ENCODE peak calls at places on chromosomes 3 and 15, in six cellular contexts. F is suprapubic skin, S is cardiac fibroblast, D is aorta, W is A673, O is choroid plexus epithelial cell. V is an unnamed sample.

GRCh38 chr3:115062412-115062956 is 84.6 kb downstream of the ZBTB20 start:
- DNase-seq in D (no peak), F (no peak), W (no peak), O (peak; percentile 23), S (peak; percentile 26), V (no peak)

GRCh38 chr15:73385205-73385604 is 16.4 kb upstream of the HCN4 start:
- DNase-seq in F (no peak), O (no peak), D (no peak), W (no peak), S (no peak), V (no peak)

GRCh38 chr15:40291088-40291574 is 8.3 kb upstream of the ANKRD63 start:
- DNase-seq in W (peak; percentile 73), D (no peak), F (no peak), O (peak; percentile 62), S (peak; percentile 64), V (no peak)

GRCh38 chr3:192758654-192759053 is 31.3 kb upstream of the FGF12 start:
- DNase-seq in S (no peak), D (peak; percentile 67), W (no peak), F (no peak), O (no peak), V (no peak)

GRCh38 chr15:96474274-96474673 is 143.8 kb downstream of the NR2F2 start:
- DNase-seq in F (no peak), O (no peak), W (no peak), S (no peak), D (no peak), V (no peak)

GRCh38 chr3:122984007-122984406 is 43.6 kb downstream of the SEMA5B start:
- DNase-seq in O (no peak), F (no peak), W (no peak), D (no peak), S (no peak), V (no peak)

GRCh38 chr3:172355836-172356235 is 92.4 kb downstream of the GHSR start:
- DNase-seq in O (peak; percentile 95), W (peak; percentile 13), F (no peak), S (peak; percentile 89), D (no peak), V (no peak)

GRCh38 chr3:58167431-58168351 is 43.1 kb downstream of the DNASE1L3 start:
- DNase-seq in F (no peak), D (peak; percentile 87), O (peak; percentile 79), W (peak; percentile 45), S (peak; percentile 79), V (no peak)

GRCh38 chr3:16290007-16290826 is 25.2 kb downstream of the OXNAD1 start:
- DNase-seq in O (peak; percentile 81), F (no peak), W (peak; percentile 55), D (no peak), S (peak; percentile 76), V (no peak)

GRCh38 chr15:52483712-52484111 is 45.0 kb downstream of the MYO5A start:
- DNase-seq in D (no peak), F (no peak), S (peak; percentile 67), O (peak; percentile 62), W (no peak), V (no peak)

GRCh38 chr3:38004415-38005075 is 14.0 kb downstream of the VILL start:
- DNase-seq in F (no peak), W (peak; percentile 44), S (peak; percentile 72), O (peak; percentile 75), D (peak; percentile 89), V (no peak)

GRCh38 chr15:27527490-27528067 is 556.6 kb downstream of the GABRG3 start:
- DNase-seq in O (no peak), D (no peak), F (no peak), S (no peak), W (no peak), V (no peak)

GRCh38 chr3:133935843-133936825 is 40.5 kb upstream of the RAB6B start:
- DNase-seq in O (no peak), S (no peak), W (no peak), D (no peak), F (peak; percentile 43), V (peak; percentile 79)

GRCh38 chr3:96813820-96814580 is 394 bp upstream of the EPHA6 start:
- DNase-seq in S (peak; percentile 45), F (peak; percentile 71), W (peak; percentile 33), D (peak; percentile 84), O (peak; percentile 40), V (no peak)

GRCh38 chr3:65493371-65493882 is 545.3 kb downstream of the MAGI1 start:
- DNase-seq in O (no peak), D (no peak), W (no peak), S (no peak), F (no peak), V (no peak)

GRCh38 chr3:172885704-172886103 is 135.2 kb downstream of the ECT2 start:
- DNase-seq in D (no peak), W (no peak), F (no peak), S (no peak), O (no peak), V (no peak)

GRCh38 chr3:194740859-194741486 is 55.3 kb downstream of the FAM43A start:
- DNase-seq in S (peak; percentile 79), O (peak; percentile 67), D (no peak), F (peak; percentile 40), W (peak; percentile 21), V (no peak)

GRCh38 chr3:147356909-147357733 is 49.2 kb downstream of the ZIC4 start:
- DNase-seq in W (no peak), F (no peak), O (no peak), S (no peak), D (no peak), V (no peak)

GRCh38 chr3:147359177-147360062 is 46.9 kb downstream of the ZIC4 start:
- DNase-seq in W (no peak), S (no peak), F (no peak), O (no peak), D (no peak), V (no peak)

GRCh38 chr3:147360936-147361670 is 45.2 kb downstream of the ZIC4 start:
- DNase-seq in O (peak; percentile 42), W (peak; percentile 53), D (no peak), F (no peak), S (no peak), V (no peak)

GRCh38 chr3:147356145-147356908 is 50.0 kb downstream of the ZIC4 start:
- DNase-seq in W (no peak), O (no peak), D (no peak), F (no peak), S (no peak), V (no peak)

DNA sequence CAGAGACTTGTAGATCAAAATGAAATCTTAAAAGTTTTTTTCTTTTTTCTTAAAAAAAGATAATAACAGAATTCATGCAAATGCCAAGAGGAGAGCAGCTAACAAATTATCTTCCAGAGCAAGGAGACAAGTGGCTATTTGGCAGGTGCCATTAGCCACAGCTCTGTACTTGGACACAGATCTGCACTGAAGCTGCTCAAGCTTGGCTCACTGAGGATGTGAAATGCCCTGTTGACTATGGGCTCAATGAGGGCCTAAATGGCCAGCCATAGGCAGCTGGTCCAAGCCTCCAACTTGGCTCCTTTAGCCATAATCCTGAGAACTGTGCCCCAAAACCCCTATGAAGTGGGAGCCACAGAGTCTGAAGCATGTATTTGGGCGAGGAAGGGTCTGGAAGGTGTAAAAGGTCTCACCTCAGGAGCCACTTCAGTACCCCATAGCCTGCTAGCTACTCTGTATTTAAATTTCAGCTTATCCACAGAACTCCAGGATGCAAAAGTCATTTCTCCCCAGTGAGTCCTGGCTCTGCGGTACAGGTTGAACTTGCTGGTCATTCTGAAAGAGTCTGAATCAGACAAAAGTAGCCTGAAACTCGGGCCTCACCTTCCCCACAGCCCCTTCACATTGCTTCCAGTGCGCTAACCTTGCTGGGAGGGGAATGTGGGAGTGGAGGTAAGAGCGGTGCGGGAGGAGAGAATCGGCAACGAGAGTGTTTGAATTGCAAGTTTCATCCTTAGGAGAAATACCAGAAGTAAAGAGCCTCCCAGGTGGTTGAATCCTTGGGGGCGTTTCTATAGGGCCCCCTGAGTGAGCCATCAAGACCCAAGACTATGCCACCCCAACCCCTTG is 48.0 kb downstream of the ZIC4 start:
- DNase-seq in W (no peak), F (no peak), D (no peak), S (no peak), O (no peak), V (no peak)
- H3K4me3 ChIP-seq in W (no peak overlapping the region), F (no peak overlapping the region), D (no peak overlapping the region), S (no peak overlapping the region), O (no peak overlapping the region), V (no peak overlapping the region)

DNA sequence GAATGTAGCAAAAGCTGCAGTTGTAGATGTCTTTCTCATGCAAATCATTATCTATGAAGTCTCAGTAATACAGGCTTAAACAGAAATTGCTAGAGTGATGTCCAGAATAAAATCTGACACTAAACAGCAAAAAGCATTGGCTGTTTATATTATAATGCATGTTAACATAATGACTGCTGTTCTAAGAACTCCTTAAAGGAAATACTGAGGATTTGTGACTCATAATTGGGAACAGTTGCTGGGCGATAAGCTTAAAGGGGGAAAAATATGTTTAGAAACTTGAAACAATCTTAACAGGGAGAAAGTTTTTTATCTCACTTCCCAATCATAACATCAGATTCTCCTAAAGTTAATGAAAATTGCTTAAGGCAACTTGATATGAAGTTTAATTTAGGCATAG is 17.5 kb downstream of the TIPARP start:
- DNase-seq in O (peak; percentile 60), S (peak; percentile 62), D (no peak), F (no peak), W (peak; percentile 80), V (no peak)
- H3K4me3 ChIP-seq in O (peak overlapping the region; percentile 26), S (no peak overlapping the region), D (no peak overlapping the region), F (no peak overlapping the region), W (peak overlapping the region; percentile 27), V (no peak overlapping the region)

GRCh38 chr3:69743975-69744374 is 4.7 kb downstream of the MITF start:
- DNase-seq in W (no peak), F (no peak), D (no peak), O (no peak), S (no peak), V (no peak)

GRCh38 chr3:69745503-69745902 is 6.2 kb downstream of the MITF start:
- DNase-seq in S (no peak), O (no peak), F (no peak), D (no peak), W (no peak), V (no peak)

GRCh38 chr3:69744507-69744906 is 5.2 kb downstream of the MITF start:
- DNase-seq in O (peak; percentile 42), D (no peak), W (no peak), S (no peak), F (no peak), V (no peak)

GRCh38 chr3:69747511-69748248 is 8.4 kb downstream of the MITF start:
- DNase-seq in D (no peak), O (peak; percentile 43), W (no peak), F (no peak), S (no peak), V (no peak)

GRCh38 chr3:69746119-69746518 is 6.9 kb downstream of the MITF start:
- DNase-seq in O (peak; percentile 77), W (no peak), S (peak; percentile 33), D (no peak), F (no peak), V (no peak)
- H3K4me3 ChIP-seq in O (no peak overlapping the region), W (no peak overlapping the region), S (no peak overlapping the region), D (no peak overlapping the region), F (peak overlapping the region; percentile 7), V (peak overlapping the region; percentile 21)

DNA sequence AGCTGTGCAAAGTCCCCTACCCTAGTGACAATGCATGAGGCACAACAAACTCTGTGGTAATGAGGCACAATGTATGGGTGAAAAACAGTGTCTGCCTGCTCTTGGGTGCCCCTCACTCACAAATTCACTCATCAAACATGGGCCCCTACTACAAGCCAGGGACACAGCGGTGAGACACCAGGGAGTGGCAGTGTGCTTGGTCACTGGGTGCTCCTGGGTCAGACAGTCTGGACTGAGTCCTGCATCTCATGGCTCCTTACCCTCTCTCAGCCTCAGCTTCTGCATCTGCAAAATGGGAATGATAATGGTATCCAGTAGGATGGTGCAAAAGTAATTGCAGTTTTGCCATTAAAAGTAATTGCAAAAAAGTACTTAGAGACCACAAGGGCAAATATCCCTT is 184.7 kb downstream of the MEGF11 start:
- DNase-seq in W (no peak), S (no peak), O (no peak), F (no peak), D (no peak), V (no peak)
- H3K4me3 ChIP-seq in W (no peak overlapping the region), S (no peak overlapping the region), O (no peak overlapping the region), F (no peak overlapping the region), D (no peak overlapping the region), V (no peak overlapping the region)

GRCh38 chr3:141050913-141051632 is at the start of gene SPSB4:
- DNase-seq in S (peak; percentile 19), F (no peak), D (peak; percentile 91), O (peak; percentile 31), W (peak; percentile 79), V (no peak)
- H3K4me3 ChIP-seq in S (no peak within 1 kb of the TSS), F (peak within 1 kb of the TSS; percentile 51), D (peak within 1 kb of the TSS; percentile 49), O (peak within 1 kb of the TSS; percentile 18), W (peak within 1 kb of the TSS; percentile 45), V (peak within 1 kb of the TSS; percentile 34)